ENCODE peak calls at places on chromosomes 3 and 15, in seven cellular contexts. P, Y, S, X, V, T and Q are unnamed samples.

GRCh38 chr3:163863146-163863545 is 1215.2 kb downstream of the SI start:
- DNase-seq in X (no peak), V (no peak), Y (no peak), T (no peak), P (no peak), S (no peak), Q (no peak)

GRCh38 chr3:133038089-133038730 is at the start of gene TMEM108:
- DNase-seq in Y (peak; percentile 97), X (peak; percentile 81), T (peak; percentile 79), V (peak; percentile 95), S (peak; percentile 97), P (peak; percentile 11), Q (no peak)

GRCh38 chr3:1693145-1693544 is 405.5 kb upstream of the CNTN4 start:
- DNase-seq in T (no peak), X (no peak), V (no peak), Y (no peak), S (no peak), P (peak; percentile 2), Q (no peak)

GRCh38 chr3:108241721-108242120 is 19.5 kb upstream of the IFT57 start:
- DNase-seq in X (no peak), Y (no peak), T (no peak), S (no peak), P (no peak), V (no peak), Q (no peak)

GRCh38 chr3:193060738-193061137 is 143.1 kb upstream of the MB21D2 start:
- DNase-seq in T (no peak), P (no peak), X (no peak), Y (no peak), S (no peak), V (no peak), Q (no peak)

GRCh38 chr3:58623961-58624360 is 42.6 kb downstream of the FAM3D start:
- DNase-seq in P (no peak), X (no peak), Y (no peak), S (no peak), V (no peak), T (no peak), Q (no peak)

GRCh38 chr3:112656045-112656444 is 15.1 kb upstream of the CCDC80 start:
- DNase-seq in X (no peak), T (no peak), V (no peak), Y (no peak), P (no peak), S (no peak), Q (no peak)

GRCh38 chr3:130759692-130760338 is 13.2 kb upstream of the PIK3R4 start:
- DNase-seq in Y (peak; percentile 39), V (peak; percentile 43), P (peak; percentile 62), S (peak; percentile 39), X (peak; percentile 62), T (peak; percentile 50), Q (no peak)

GRCh38 chr15:86016750-86017149 is 62.9 kb upstream of the AGBL1 start:
- DNase-seq in X (no peak), P (peak; percentile 17), Y (no peak), S (no peak), T (no peak), V (no peak), Q (no peak)

GRCh38 chr3:129597087-129597791 is 9.2 kb downstream of the PLXND1 start:
- DNase-seq in T (no peak), P (no peak), X (no peak), Y (no peak), V (peak; percentile 60), S (no peak), Q (no peak)
- TF ChIP-seq CTCF in T (no peak), P (no peak), X (no peak), Y (no peak), V (no peak), S (no peak), Q (no peak)

GRCh38 chr3:186775999-186776398 is 7.4 kb upstream of the EIF4A2 start:
- DNase-seq in T (no peak), Y (peak; percentile 83), P (no peak), V (no peak), X (no peak), S (peak; percentile 30), Q (no peak)
- TF ChIP-seq CTCF in T (no peak), Y (peak; percentile 32), P (no peak), V (no peak), X (no peak), S (no peak), Q (no peak)

GRCh38 chr3:127747751-127748521 is 74.4 kb downstream of the MGLL start:
- DNase-seq in T (peak; percentile 80), V (no peak), P (peak; percentile 90), Y (no peak), S (no peak), X (peak; percentile 77), Q (no peak)

GRCh38 chr3:127745656-127746399 is 73.1 kb downstream of the ABTB1 start:
- DNase-seq in P (no peak), T (no peak), Y (no peak), V (no peak), X (no peak), S (no peak), Q (no peak)

GRCh38 chr3:127744875-127745274 is 72.1 kb downstream of the ABTB1 start:
- DNase-seq in X (no peak), Y (no peak), T (no peak), P (no peak), V (no peak), S (no peak), Q (no peak)

GRCh38 chr3:127747066-127747465 is 74.3 kb downstream of the ABTB1 start:
- DNase-seq in Y (no peak), T (no peak), X (no peak), P (no peak), V (no peak), S (no peak), Q (no peak)

GRCh38 chr3:127746400-127747057 is 73.8 kb downstream of the ABTB1 start:
- DNase-seq in V (no peak), X (no peak), P (no peak), T (peak; percentile 62), S (no peak), Y (no peak), Q (no peak)
- TF ChIP-seq CTCF in V (no peak), X (no peak), P (peak; percentile 23), T (peak; percentile 43), S (no peak), Y (peak; percentile 43), Q (peak; percentile 21)

GRCh38 chr15:50137893-50138292 is 18.9 kb upstream of the ATP8B4 start:
- DNase-seq in V (no peak), P (no peak), T (no peak), Y (no peak), X (no peak), S (no peak), Q (no peak)

GRCh38 chr15:50135123-50135541 is 16.1 kb upstream of the ATP8B4 start:
- DNase-seq in P (no peak), T (no peak), V (no peak), Y (no peak), X (no peak), S (no peak), Q (no peak)

GRCh38 chr15:50140097-50140496 is 21.1 kb upstream of the ATP8B4 start:
- DNase-seq in Y (no peak), X (no peak), S (no peak), T (no peak), P (no peak), V (no peak), Q (no peak)

GRCh38 chr15:50137330-50137761 is 18.3 kb upstream of the ATP8B4 start:
- DNase-seq in X (no peak), V (no peak), T (no peak), P (peak; percentile 95), Y (no peak), S (no peak), Q (peak; percentile 97)

DNA sequence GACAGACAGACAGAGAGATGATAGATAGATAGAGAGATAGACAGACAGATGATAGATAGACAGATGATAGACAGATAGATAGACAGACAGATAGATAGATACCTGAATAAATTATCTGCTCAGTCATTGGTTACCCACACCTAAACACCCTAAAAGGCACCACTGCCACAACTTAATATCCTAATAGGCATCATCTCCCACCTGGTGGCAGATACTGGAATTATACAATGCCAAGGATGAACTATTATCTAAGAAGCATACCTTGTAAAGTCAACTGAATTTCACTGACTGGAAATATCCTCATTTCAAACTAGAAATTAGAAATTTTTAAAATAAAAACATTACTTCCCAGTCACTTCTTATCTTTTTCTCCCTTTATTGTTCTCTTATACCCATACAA is 19.4 kb upstream of the ATP8B4 start:
- DNase-seq in V (no peak), S (no peak), T (no peak), Y (no peak), P (no peak), X (no peak), Q (no peak)
- TF ChIP-seq CTCF in V (no peak), S (no peak), T (no peak), Y (peak; percentile 54), P (peak; percentile 51), X (no peak), Q (peak; percentile 35)

GRCh38 chr3:148366743-148367410 is 330.8 kb upstream of the AGTR1 start:
- DNase-seq in V (no peak), T (no peak), S (no peak), Y (no peak), P (no peak), X (no peak), Q (no peak)
- TF ChIP-seq CTCF in V (no peak), T (no peak), S (no peak), Y (no peak), P (peak; percentile 21), X (no peak), Q (no peak)

DNA sequence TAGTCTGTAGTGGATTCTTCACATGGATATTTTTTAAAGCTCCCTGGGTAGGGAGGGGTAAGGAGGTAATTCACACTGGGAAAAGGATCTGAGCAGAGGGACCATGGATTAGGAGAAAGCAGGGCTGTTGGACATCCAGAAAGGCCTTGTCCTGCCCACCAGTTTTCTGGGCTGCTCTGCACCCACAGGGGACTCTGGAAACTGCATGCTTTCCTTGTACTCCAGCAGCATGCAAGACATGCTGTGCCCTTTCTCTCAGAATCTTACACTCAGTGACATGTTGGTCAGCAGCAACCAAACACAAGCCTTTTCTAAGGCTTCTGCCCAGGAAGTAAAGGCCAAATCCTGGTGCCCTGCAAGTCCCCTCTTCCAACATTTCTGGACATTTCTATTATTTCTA is 2.5 kb upstream of the FBN1 start:
- DNase-seq in Y (peak; percentile 37), S (no peak), V (no peak), T (no peak), P (no peak), X (no peak), Q (no peak)
- TF ChIP-seq CTCF in Y (no peak), S (no peak), V (no peak), T (no peak), P (peak; percentile 16), X (no peak), Q (no peak)

DNA sequence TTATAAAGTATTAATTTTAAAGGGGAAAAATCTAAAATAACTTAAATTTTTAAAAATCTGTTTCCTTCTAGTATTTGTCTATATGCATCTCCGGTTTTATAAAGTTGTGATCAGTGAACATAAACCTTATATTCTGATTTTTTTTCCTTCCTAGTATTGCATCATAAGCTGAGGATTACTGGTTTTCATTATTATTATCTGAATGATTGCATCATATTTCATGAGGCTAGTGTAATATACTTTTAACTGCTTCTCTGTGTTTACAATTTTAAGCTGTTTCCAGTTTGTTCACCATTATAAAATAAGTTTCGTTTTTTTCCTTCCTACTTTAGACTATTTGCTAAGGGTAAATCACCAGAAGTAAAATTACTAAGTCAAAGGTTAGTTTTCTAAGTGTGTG is 20.1 kb downstream of the SEMA6D start:
- DNase-seq in T (no peak), Y (no peak), S (no peak), V (no peak), P (no peak), X (no peak), Q (no peak)
- TF ChIP-seq CTCF in T (no peak), Y (no peak), S (no peak), V (no peak), P (no peak), X (no peak), Q (no peak)

GRCh38 chr3:8324727-8325126 is 176.9 kb upstream of the LMCD1 start:
- DNase-seq in P (peak; percentile 13), T (peak; percentile 16), X (peak; percentile 48), V (peak; percentile 26), Y (peak; percentile 69), S (peak; percentile 64), Q (no peak)
- TF ChIP-seq CTCF in P (peak; percentile 70), T (peak; percentile 53), X (no peak), V (no peak), Y (peak; percentile 71), S (no peak), Q (peak; percentile 62)